ENCODE peak calls at places on chromosomes 16 and 17, in ten cellular contexts. Z is dorsolateral prefrontal cortex; S is ascending aorta; D is prostate gland; U is CD8-positive, alpha-beta memory T cell; M is esophagus muscularis mucosa; R is HCT116; N is RWPE1; P is left ventricle myocardium inferior; L is lower lobe of right lung. E is an unnamed sample.
A peak's percentile ranks its signal among the peaks of the same experiment; 100 is the strongest.

GRCh38 chr16:55036371-55036821 is 105.7 kb downstream of the IRX5 start:
- DNase-seq in U (no peak), Z (no peak), N (no peak), D (no peak), P (no peak), S (no peak), M (no peak), L (no peak), R (no peak), E (no peak)

GRCh38 chr17:62724398-62725146 is 83.5 kb downstream of the MARCHF10 start:
- DNase-seq in Z (no peak), D (peak; percentile 53), S (no peak), N (peak; percentile 81), L (no peak), P (no peak), U (peak; percentile 79), R (no peak), M (no peak), E (peak; percentile 64)

GRCh38 chr17:4721203-4722135 is 9.8 kb upstream of the MED11 start:
- DNase-seq in N (no peak), S (no peak), U (peak; percentile 65), M (no peak), R (peak; percentile 48), D (peak; percentile 60), Z (no peak), P (peak; percentile 45), L (peak; percentile 76), E (no peak)

GRCh38 chr17:28072935-28073533 is 30.6 kb downstream of the NLK start:
- DNase-seq in S (no peak), P (no peak), Z (no peak), L (no peak), M (no peak), D (no peak), U (no peak), R (no peak), N (no peak), E (no peak)

GRCh38 chr16:21156767-21157467 is 1.6 kb upstream of the LDAF1 start:
- DNase-seq in Z (no peak), P (no peak), L (no peak), D (peak; percentile 35), U (no peak), R (peak; percentile 78), M (no peak), S (no peak), N (peak; percentile 70), E (peak; percentile 14)

GRCh38 chr17:48878920-48879898 is 13.4 kb upstream of the ATP5MC1 start:
- DNase-seq in U (peak; percentile 72), L (no peak), P (no peak), N (peak; percentile 81), S (no peak), R (peak; percentile 82), D (peak; percentile 48), Z (peak; percentile 51), M (no peak), E (no peak)

GRCh38 chr16:57892041-57892440 is 78.9 kb downstream of the CNGB1 start:
- DNase-seq in R (no peak), P (no peak), S (no peak), N (peak; percentile 13), Z (no peak), L (no peak), D (no peak), M (no peak), U (no peak), E (peak; percentile 61)

GRCh38 chr16:28067604-28068382 is 4.3 kb upstream of the GSG1L start:
- DNase-seq in R (no peak), L (no peak), Z (no peak), P (no peak), S (no peak), M (no peak), N (no peak), U (no peak), D (no peak), E (no peak)

GRCh38 chr17:43175213-43176118 is 4.5 kb downstream of the NBR1 start:
- DNase-seq in U (no peak), N (no peak), M (no peak), S (no peak), R (no peak), L (no peak), D (no peak), P (no peak), Z (no peak), E (no peak)

GRCh38 chr17:36892112-36892838 is 45.0 kb upstream of the LHX1 start:
- DNase-seq in P (no peak), Z (no peak), S (no peak), R (peak; percentile 15), L (no peak), D (no peak), M (no peak), U (no peak), N (no peak), E (no peak)

GRCh38 chr17:60601443-60602384 is 1.7 kb downstream of the PPM1D start:
- DNase-seq in S (no peak), N (peak; percentile 76), P (no peak), M (no peak), L (no peak), Z (peak; percentile 54), D (peak; percentile 69), R (peak; percentile 60), U (no peak), E (no peak)

GRCh38 chr16:72947379-72948237 is 100.3 kb downstream of the ZFHX3 start:
- DNase-seq in N (no peak), R (no peak), S (no peak), D (no peak), L (no peak), U (no peak), P (no peak), Z (no peak), M (no peak), E (no peak)

GRCh38 chr17:18117974-18118632 is 9.5 kb downstream of the MYO15A start:
- DNase-seq in P (no peak), U (no peak), L (no peak), S (no peak), Z (no peak), M (no peak), N (no peak), R (no peak), D (no peak), E (no peak)

GRCh38 chr16:11330526-11331237 is 14.6 kb upstream of the RMI2 start:
- DNase-seq in R (no peak), M (no peak), U (no peak), L (no peak), Z (no peak), S (no peak), D (no peak), P (no peak), N (no peak), E (no peak)

GRCh38 chr17:50055055-50055425 is 870 bp upstream of the ITGA3 start:
- DNase-seq in N (peak; percentile 84), P (no peak), D (peak; percentile 90), Z (no peak), U (peak; percentile 47), L (peak; percentile 86), R (peak; percentile 93), S (no peak), M (no peak), E (peak; percentile 76)

GRCh38 chr16:49756971-49757743 is 98.8 kb downstream of the ZNF423 start:
- DNase-seq in M (no peak), D (no peak), U (no peak), S (no peak), P (no peak), N (peak; percentile 23), R (no peak), L (no peak), Z (no peak), E (no peak)

GRCh38 chr17:6589266-6589946 is 33.1 kb upstream of the PITPNM3 start:
- DNase-seq in L (no peak), U (no peak), N (no peak), S (no peak), Z (no peak), M (peak; percentile 8), P (no peak), D (no peak), R (no peak), E (no peak)

GRCh38 chr17:81710514-81711308 is 1.4 kb upstream of the SLC25A10 start:
- DNase-seq in N (no peak), P (no peak), M (no peak), U (no peak), S (no peak), R (no peak), D (no peak), L (no peak), Z (no peak), E (no peak)
- H3K27ac ChIP-seq in N (peak overlapping the region; percentile 89), P (no peak overlapping the region), M (no peak overlapping the region), U (no peak overlapping the region), S (no peak overlapping the region), R (peak overlapping the region; percentile 96), D (no peak overlapping the region), L (no peak overlapping the region), Z (peak overlapping the region; percentile 45), E (peak overlapping the region; percentile 64)

GRCh38 chr16:89386786-89387185 is 103.6 kb downstream of the ANKRD11 start:
- DNase-seq in D (no peak), N (no peak), S (no peak), R (no peak), P (no peak), U (no peak), Z (no peak), L (no peak), M (no peak), E (no peak)
- H3K27ac ChIP-seq in D (no peak overlapping the region), N (peak overlapping the region; percentile 33), S (no peak overlapping the region), R (no peak overlapping the region), P (no peak overlapping the region), U (no peak overlapping the region), Z (no peak overlapping the region), L (no peak overlapping the region), M (no peak overlapping the region), E (no peak overlapping the region)

GRCh38 chr17:13199425-13199824 is 181.6 kb upstream of the ELAC2 start:
- DNase-seq in R (no peak), P (no peak), M (no peak), S (no peak), L (no peak), N (no peak), U (no peak), D (no peak), Z (no peak), E (no peak)

GRCh38 chr17:13197586-13197985 is 179.8 kb upstream of the ELAC2 start:
- DNase-seq in N (no peak), Z (no peak), U (no peak), P (no peak), L (no peak), R (no peak), M (no peak), S (no peak), D (no peak), E (no peak)

DNA sequence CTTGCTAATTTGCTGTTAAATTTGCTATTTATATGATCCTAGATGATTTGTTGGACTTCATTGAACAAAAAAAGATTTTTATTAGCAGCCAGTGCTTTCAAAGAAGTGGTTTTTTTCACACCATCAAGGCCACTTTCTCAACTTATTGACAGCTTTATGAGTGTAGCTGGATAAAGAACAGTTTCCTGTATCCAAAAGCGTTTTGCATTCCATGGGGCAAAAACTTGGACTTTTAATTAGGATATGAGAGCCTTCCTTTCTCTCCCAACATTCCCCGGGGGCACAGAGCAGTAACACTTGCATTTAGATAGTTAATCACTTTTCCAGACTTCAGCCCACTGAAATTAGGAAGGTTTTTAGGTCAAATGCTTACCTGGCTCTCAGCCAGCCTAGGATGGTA is 177.1 kb upstream of the ELAC2 start:
- DNase-seq in Z (no peak), N (no peak), R (no peak), U (no peak), M (no peak), S (no peak), D (no peak), L (no peak), P (no peak), E (no peak)
- H3K27ac ChIP-seq in Z (no peak overlapping the region), N (no peak overlapping the region), R (no peak overlapping the region), U (no peak overlapping the region), M (no peak overlapping the region), S (no peak overlapping the region), D (no peak overlapping the region), L (no peak overlapping the region), P (no peak overlapping the region), E (no peak overlapping the region)

GRCh38 chr16:87463722-87464690 is 28.8 kb downstream of the ZCCHC14 start:
- DNase-seq in D (no peak), P (no peak), S (peak; percentile 28), L (no peak), R (no peak), N (no peak), Z (no peak), M (no peak), U (no peak), E (no peak)
- H3K27ac ChIP-seq in D (peak overlapping the region; percentile 62), P (peak overlapping the region; percentile 88), S (peak overlapping the region; percentile 90), L (peak overlapping the region; percentile 88), R (no peak overlapping the region), N (peak overlapping the region; percentile 94), Z (peak overlapping the region; percentile 94), M (peak overlapping the region; percentile 93), U (peak overlapping the region; percentile 48), E (peak overlapping the region; percentile 21)